ENCODE peak calls at places on chromosome 2, in five cellular contexts. One of them, this sample, is unnamed.

GRCh38 chr2:171513719-171514160 is 8.5 kb upstream of the CYBRD1 start:
- DNase-seq in stimulated activated CD4-positive, alpha-beta T cell treated with anti-CD3 and anti-CD28 coated beads, TNF-alpha, amount 100 ng/mL, for 1 hour: no peak
- DNase-seq in cerebellum: no peak
- DNase-seq in RWPE1: no peak
- DNase-seq in HFFc6: no peak
- DNase-seq in this sample: no peak

GRCh38 chr2:165697727-165698620 is 96.1 kb downstream of the GALNT3 start:
- DNase-seq in stimulated activated CD4-positive, alpha-beta T cell treated with anti-CD3 and anti-CD28 coated beads, TNF-alpha, amount 100 ng/mL, for 1 hour: no peak
- DNase-seq in cerebellum: no peak
- DNase-seq in RWPE1: no peak
- DNase-seq in HFFc6: no peak
- DNase-seq in this sample: no peak

GRCh38 chr2:106825161-106825560 is 60.8 kb downstream of the ST6GAL2 start:
- DNase-seq in stimulated activated CD4-positive, alpha-beta T cell treated with anti-CD3 and anti-CD28 coated beads, TNF-alpha, amount 100 ng/mL, for 1 hour: no peak
- DNase-seq in cerebellum: no peak
- DNase-seq in RWPE1: no peak
- DNase-seq in HFFc6: no peak
- DNase-seq in this sample: no peak

GRCh38 chr2:75570948-75571729 is 10.4 kb upstream of the EVA1A start:
- DNase-seq in stimulated activated CD4-positive, alpha-beta T cell treated with anti-CD3 and anti-CD28 coated beads, TNF-alpha, amount 100 ng/mL, for 1 hour: no peak
- DNase-seq in cerebellum: no peak
- DNase-seq in RWPE1: no peak
- DNase-seq in HFFc6: no peak
- DNase-seq in this sample: no peak

GRCh38 chr2:11874861-11875260 is 128.4 kb downstream of the LPIN1 start:
- DNase-seq in stimulated activated CD4-positive, alpha-beta T cell treated with anti-CD3 and anti-CD28 coated beads, TNF-alpha, amount 100 ng/mL, for 1 hour: no peak
- DNase-seq in cerebellum: no peak
- DNase-seq in RWPE1: no peak
- DNase-seq in HFFc6: no peak
- DNase-seq in this sample: no peak

GRCh38 chr2:40642261-40642660 is 190.4 kb upstream of the SLC8A1 start:
- DNase-seq in stimulated activated CD4-positive, alpha-beta T cell treated with anti-CD3 and anti-CD28 coated beads, TNF-alpha, amount 100 ng/mL, for 1 hour: no peak
- DNase-seq in cerebellum: no peak
- DNase-seq in RWPE1: no peak
- DNase-seq in HFFc6: no peak
- DNase-seq in this sample: no peak

GRCh38 chr2:11980809-11981208 is 234.4 kb downstream of the LPIN1 start:
- DNase-seq in stimulated activated CD4-positive, alpha-beta T cell treated with anti-CD3 and anti-CD28 coated beads, TNF-alpha, amount 100 ng/mL, for 1 hour: no peak
- DNase-seq in cerebellum: no peak
- DNase-seq in RWPE1: no peak
- DNase-seq in HFFc6: no peak
- DNase-seq in this sample: no peak

GRCh38 chr2:46825958-46826897 is 89.4 kb downstream of the MCFD2 start:
- DNase-seq in stimulated activated CD4-positive, alpha-beta T cell treated with anti-CD3 and anti-CD28 coated beads, TNF-alpha, amount 100 ng/mL, for 1 hour: no peak
- DNase-seq in cerebellum: no peak
- DNase-seq in RWPE1: no peak
- DNase-seq in HFFc6: peak
- DNase-seq in this sample: no peak

GRCh38 chr2:191322838-191323506 is 77.8 kb downstream of the MYO1B start:
- DNase-seq in stimulated activated CD4-positive, alpha-beta T cell treated with anti-CD3 and anti-CD28 coated beads, TNF-alpha, amount 100 ng/mL, for 1 hour: no peak
- DNase-seq in cerebellum: no peak
- DNase-seq in RWPE1: no peak
- DNase-seq in HFFc6: no peak
- DNase-seq in this sample: no peak

GRCh38 chr2:159903404-159904126 is 105.6 kb upstream of the CD302 start:
- DNase-seq in stimulated activated CD4-positive, alpha-beta T cell treated with anti-CD3 and anti-CD28 coated beads, TNF-alpha, amount 100 ng/mL, for 1 hour: no peak
- DNase-seq in cerebellum: no peak
- DNase-seq in RWPE1: no peak
- DNase-seq in HFFc6: no peak
- DNase-seq in this sample: peak

GRCh38 chr2:186365406-186365805 is 120.7 kb upstream of the ZC3H15 start:
- DNase-seq in stimulated activated CD4-positive, alpha-beta T cell treated with anti-CD3 and anti-CD28 coated beads, TNF-alpha, amount 100 ng/mL, for 1 hour: no peak
- DNase-seq in cerebellum: no peak
- DNase-seq in RWPE1: no peak
- DNase-seq in HFFc6: no peak
- DNase-seq in this sample: no peak

GRCh38 chr2:201256001-201256544 is 4.3 kb upstream of the CASP8 start:
- DNase-seq in stimulated activated CD4-positive, alpha-beta T cell treated with anti-CD3 and anti-CD28 coated beads, TNF-alpha, amount 100 ng/mL, for 1 hour: no peak
- DNase-seq in cerebellum: no peak
- DNase-seq in RWPE1: no peak
- DNase-seq in HFFc6: no peak
- DNase-seq in this sample: no peak

GRCh38 chr2:160742679-160743078 is 249.1 kb upstream of the RBMS1 start:
- DNase-seq in stimulated activated CD4-positive, alpha-beta T cell treated with anti-CD3 and anti-CD28 coated beads, TNF-alpha, amount 100 ng/mL, for 1 hour: no peak
- DNase-seq in cerebellum: no peak
- DNase-seq in RWPE1: no peak
- DNase-seq in HFFc6: no peak
- DNase-seq in this sample: no peak

GRCh38 chr2:121049141-121049540 is 235.9 kb downstream of the TFCP2L1 start:
- DNase-seq in stimulated activated CD4-positive, alpha-beta T cell treated with anti-CD3 and anti-CD28 coated beads, TNF-alpha, amount 100 ng/mL, for 1 hour: no peak
- DNase-seq in cerebellum: no peak
- DNase-seq in RWPE1: no peak
- DNase-seq in HFFc6: no peak
- DNase-seq in this sample: no peak

GRCh38 chr2:95062716-95063400 is 37.4 kb downstream of the MAL start:
- DNase-seq in stimulated activated CD4-positive, alpha-beta T cell treated with anti-CD3 and anti-CD28 coated beads, TNF-alpha, amount 100 ng/mL, for 1 hour: no peak
- DNase-seq in cerebellum: no peak
- DNase-seq in RWPE1: no peak
- DNase-seq in HFFc6: no peak
- DNase-seq in this sample: peak

GRCh38 chr2:42796427-42797248 is 4.3 kb upstream of the HAAO start:
- DNase-seq in stimulated activated CD4-positive, alpha-beta T cell treated with anti-CD3 and anti-CD28 coated beads, TNF-alpha, amount 100 ng/mL, for 1 hour: no peak
- DNase-seq in cerebellum: no peak
- DNase-seq in RWPE1: no peak
- DNase-seq in HFFc6: no peak
- DNase-seq in this sample: no peak

GRCh38 chr2:144596074-144596871 is 76.4 kb upstream of the ZEB2 start:
- DNase-seq in stimulated activated CD4-positive, alpha-beta T cell treated with anti-CD3 and anti-CD28 coated beads, TNF-alpha, amount 100 ng/mL, for 1 hour: no peak
- DNase-seq in cerebellum: no peak
- DNase-seq in RWPE1: peak
- DNase-seq in HFFc6: peak
- DNase-seq in this sample: no peak

GRCh38 chr2:236919209-236919608 is 166.5 kb upstream of the COPS8 start:
- DNase-seq in stimulated activated CD4-positive, alpha-beta T cell treated with anti-CD3 and anti-CD28 coated beads, TNF-alpha, amount 100 ng/mL, for 1 hour: no peak
- DNase-seq in cerebellum: no peak
- DNase-seq in RWPE1: peak
- DNase-seq in HFFc6: no peak
- DNase-seq in this sample: no peak

GRCh38 chr2:143604172-143604571 is 475.0 kb downstream of the ARHGAP15 start:
- DNase-seq in stimulated activated CD4-positive, alpha-beta T cell treated with anti-CD3 and anti-CD28 coated beads, TNF-alpha, amount 100 ng/mL, for 1 hour: no peak
- DNase-seq in cerebellum: no peak
- DNase-seq in RWPE1: no peak
- DNase-seq in HFFc6: no peak
- DNase-seq in this sample: no peak

GRCh38 chr2:174343343-174343637 is 8.5 kb downstream of the SP9 start:
- DNase-seq in stimulated activated CD4-positive, alpha-beta T cell treated with anti-CD3 and anti-CD28 coated beads, TNF-alpha, amount 100 ng/mL, for 1 hour: no peak
- DNase-seq in cerebellum: no peak
- DNase-seq in RWPE1: no peak
- DNase-seq in HFFc6: no peak
- DNase-seq in this sample: no peak

GRCh38 chr2:133726906-133727305 is 158.6 kb upstream of the NCKAP5 start:
- DNase-seq in stimulated activated CD4-positive, alpha-beta T cell treated with anti-CD3 and anti-CD28 coated beads, TNF-alpha, amount 100 ng/mL, for 1 hour: no peak
- DNase-seq in cerebellum: no peak
- DNase-seq in RWPE1: no peak
- DNase-seq in HFFc6: no peak
- DNase-seq in this sample: no peak

This sample was measured in activated naive CD4-positive, alpha-beta T cell treated with anti-CD3 and anti-CD28 coated beads, Interleukin-2, amount 50 U/mL, for 72 hours.